ENCODE peak calls at places on chromosomes 4 and X, in ten cellular contexts. One of them, this sample, is unnamed.

GRCh38 chr4:15400911-15401671 is 26.7 kb upstream of the C1QTNF7 start:
- DNase-seq in sciatic nerve: peak
- DNase-seq in putamen: peak
- DNase-seq in stimulated activated CD4-positive, alpha-beta T cell treated with anti-CD3 and anti-CD28 coated beads, Interleukin-2, amount 100 ng/mL, for 24 hours: peak
- DNase-seq in NCI-H2171 treated with DMSO at 0.1 percent for 48 hours: no peak
- DNase-seq in NAMALWA: no peak
- DNase-seq in NCI-H1092: no peak
- DNase-seq in activated gamma-delta T cell treated with Interleukin-2 at 50 U/mL for 16 hours: peak
- DNase-seq in suprapubic skin: peak
- DNase-seq in hypothalamus: no peak
- DNase-seq in this sample: peak

GRCh38 chr4:5366421-5366820 is 315.1 kb downstream of the STK32B start:
- DNase-seq in NCI-H1092: no peak
- DNase-seq in putamen: no peak
- DNase-seq in suprapubic skin: no peak
- DNase-seq in hypothalamus: no peak
- DNase-seq in NCI-H2171 treated with DMSO at 0.1 percent for 48 hours: no peak
- DNase-seq in activated gamma-delta T cell treated with Interleukin-2 at 50 U/mL for 16 hours: no peak
- DNase-seq in sciatic nerve: no peak
- DNase-seq in NAMALWA: no peak
- DNase-seq in stimulated activated CD4-positive, alpha-beta T cell treated with anti-CD3 and anti-CD28 coated beads, Interleukin-2, amount 100 ng/mL, for 24 hours: no peak
- DNase-seq in this sample: no peak

GRCh38 chr4:169485791-169486742 is 126.3 kb downstream of the NEK1 start:
- DNase-seq in activated gamma-delta T cell treated with Interleukin-2 at 50 U/mL for 16 hours: no peak
- DNase-seq in NCI-H2171 treated with DMSO at 0.1 percent for 48 hours: peak
- DNase-seq in putamen: peak
- DNase-seq in NAMALWA: peak
- DNase-seq in stimulated activated CD4-positive, alpha-beta T cell treated with anti-CD3 and anti-CD28 coated beads, Interleukin-2, amount 100 ng/mL, for 24 hours: no peak
- DNase-seq in suprapubic skin: no peak
- DNase-seq in NCI-H1092: peak
- DNase-seq in hypothalamus: no peak
- DNase-seq in sciatic nerve: no peak
- DNase-seq in this sample: no peak

GRCh38 chr4:101125045-101125713 is 222.1 kb downstream of the PPP3CA start:
- DNase-seq in NCI-H2171 treated with DMSO at 0.1 percent for 48 hours: no peak
- DNase-seq in activated gamma-delta T cell treated with Interleukin-2 at 50 U/mL for 16 hours: no peak
- DNase-seq in stimulated activated CD4-positive, alpha-beta T cell treated with anti-CD3 and anti-CD28 coated beads, Interleukin-2, amount 100 ng/mL, for 24 hours: no peak
- DNase-seq in putamen: no peak
- DNase-seq in sciatic nerve: no peak
- DNase-seq in NAMALWA: no peak
- DNase-seq in suprapubic skin: no peak
- DNase-seq in hypothalamus: no peak
- DNase-seq in NCI-H1092: no peak
- DNase-seq in this sample: no peak

GRCh38 chrX:87621697-87622096 is 104.1 kb downstream of the KLHL4 start:
- DNase-seq in hypothalamus: no peak
- DNase-seq in putamen: no peak
- DNase-seq in suprapubic skin: no peak
- DNase-seq in stimulated activated CD4-positive, alpha-beta T cell treated with anti-CD3 and anti-CD28 coated beads, Interleukin-2, amount 100 ng/mL, for 24 hours: no peak
- DNase-seq in NCI-H1092: no peak
- DNase-seq in activated gamma-delta T cell treated with Interleukin-2 at 50 U/mL for 16 hours: no peak
- DNase-seq in NCI-H2171 treated with DMSO at 0.1 percent for 48 hours: no peak
- DNase-seq in NAMALWA: no peak
- DNase-seq in sciatic nerve: no peak
- DNase-seq in this sample: peak

GRCh38 chrX:24341795-24342194 is 18.6 kb upstream of the SUPT20HL1 start:
- DNase-seq in hypothalamus: no peak
- DNase-seq in NCI-H2171 treated with DMSO at 0.1 percent for 48 hours: no peak
- DNase-seq in NCI-H1092: no peak
- DNase-seq in stimulated activated CD4-positive, alpha-beta T cell treated with anti-CD3 and anti-CD28 coated beads, Interleukin-2, amount 100 ng/mL, for 24 hours: no peak
- DNase-seq in NAMALWA: no peak
- DNase-seq in putamen: no peak
- DNase-seq in activated gamma-delta T cell treated with Interleukin-2 at 50 U/mL for 16 hours: no peak
- DNase-seq in suprapubic skin: no peak
- DNase-seq in sciatic nerve: no peak
- DNase-seq in this sample: no peak

GRCh38 chr4:18934197-18934596 is 912.6 kb upstream of the LCORL start:
- DNase-seq in activated gamma-delta T cell treated with Interleukin-2 at 50 U/mL for 16 hours: no peak
- DNase-seq in NCI-H2171 treated with DMSO at 0.1 percent for 48 hours: no peak
- DNase-seq in stimulated activated CD4-positive, alpha-beta T cell treated with anti-CD3 and anti-CD28 coated beads, Interleukin-2, amount 100 ng/mL, for 24 hours: no peak
- DNase-seq in suprapubic skin: no peak
- DNase-seq in putamen: no peak
- DNase-seq in NAMALWA: peak
- DNase-seq in NCI-H1092: peak
- DNase-seq in sciatic nerve: no peak
- DNase-seq in hypothalamus: no peak
- DNase-seq in this sample: no peak

GRCh38 chr4:133969202-133969873 is 232.3 kb downstream of the PABPC4L start:
- DNase-seq in NAMALWA: peak
- DNase-seq in hypothalamus: no peak
- DNase-seq in stimulated activated CD4-positive, alpha-beta T cell treated with anti-CD3 and anti-CD28 coated beads, Interleukin-2, amount 100 ng/mL, for 24 hours: no peak
- DNase-seq in activated gamma-delta T cell treated with Interleukin-2 at 50 U/mL for 16 hours: no peak
- DNase-seq in suprapubic skin: no peak
- DNase-seq in putamen: no peak
- DNase-seq in sciatic nerve: no peak
- DNase-seq in NCI-H2171 treated with DMSO at 0.1 percent for 48 hours: peak
- DNase-seq in NCI-H1092: no peak
- DNase-seq in this sample: peak

GRCh38 chr4:2842667-2843022 is 999 bp upstream of the ADD1 start:
- DNase-seq in NCI-H1092: no peak
- DNase-seq in NCI-H2171 treated with DMSO at 0.1 percent for 48 hours: no peak
- DNase-seq in activated gamma-delta T cell treated with Interleukin-2 at 50 U/mL for 16 hours: no peak
- DNase-seq in stimulated activated CD4-positive, alpha-beta T cell treated with anti-CD3 and anti-CD28 coated beads, Interleukin-2, amount 100 ng/mL, for 24 hours: no peak
- DNase-seq in NAMALWA: no peak
- DNase-seq in sciatic nerve: no peak
- DNase-seq in hypothalamus: no peak
- DNase-seq in suprapubic skin: no peak
- DNase-seq in putamen: peak
- DNase-seq in this sample: no peak

GRCh38 chr4:77310931-77311330 is 153.9 kb downstream of the CCNG2 start:
- DNase-seq in hypothalamus: no peak
- DNase-seq in sciatic nerve: no peak
- DNase-seq in activated gamma-delta T cell treated with Interleukin-2 at 50 U/mL for 16 hours: no peak
- DNase-seq in putamen: no peak
- DNase-seq in NCI-H1092: no peak
- DNase-seq in stimulated activated CD4-positive, alpha-beta T cell treated with anti-CD3 and anti-CD28 coated beads, Interleukin-2, amount 100 ng/mL, for 24 hours: no peak
- DNase-seq in NCI-H2171 treated with DMSO at 0.1 percent for 48 hours: no peak
- DNase-seq in suprapubic skin: no peak
- DNase-seq in NAMALWA: no peak
- DNase-seq in this sample: no peak

GRCh38 chr4:157300678-157301077 is 80.2 kb downstream of the GRIA2 start:
- DNase-seq in NAMALWA: no peak
- DNase-seq in sciatic nerve: no peak
- DNase-seq in stimulated activated CD4-positive, alpha-beta T cell treated with anti-CD3 and anti-CD28 coated beads, Interleukin-2, amount 100 ng/mL, for 24 hours: no peak
- DNase-seq in suprapubic skin: no peak
- DNase-seq in hypothalamus: no peak
- DNase-seq in putamen: no peak
- DNase-seq in activated gamma-delta T cell treated with Interleukin-2 at 50 U/mL for 16 hours: no peak
- DNase-seq in NCI-H1092: no peak
- DNase-seq in NCI-H2171 treated with DMSO at 0.1 percent for 48 hours: peak
- DNase-seq in this sample: no peak

GRCh38 chr4:122453384-122454000 is 3.0 kb downstream of the IL2 start:
- DNase-seq in NCI-H1092: no peak
- DNase-seq in suprapubic skin: no peak
- DNase-seq in stimulated activated CD4-positive, alpha-beta T cell treated with anti-CD3 and anti-CD28 coated beads, Interleukin-2, amount 100 ng/mL, for 24 hours: no peak
- DNase-seq in putamen: no peak
- DNase-seq in sciatic nerve: no peak
- DNase-seq in NCI-H2171 treated with DMSO at 0.1 percent for 48 hours: no peak
- DNase-seq in hypothalamus: no peak
- DNase-seq in activated gamma-delta T cell treated with Interleukin-2 at 50 U/mL for 16 hours: no peak
- DNase-seq in NAMALWA: no peak
- DNase-seq in this sample: no peak

GRCh38 chr4:110869862-110870577 is 247.1 kb upstream of the PITX2 start:
- DNase-seq in suprapubic skin: no peak
- DNase-seq in sciatic nerve: no peak
- DNase-seq in NCI-H1092: no peak
- DNase-seq in NAMALWA: peak
- DNase-seq in NCI-H2171 treated with DMSO at 0.1 percent for 48 hours: no peak
- DNase-seq in hypothalamus: no peak
- DNase-seq in activated gamma-delta T cell treated with Interleukin-2 at 50 U/mL for 16 hours: no peak
- DNase-seq in stimulated activated CD4-positive, alpha-beta T cell treated with anti-CD3 and anti-CD28 coated beads, Interleukin-2, amount 100 ng/mL, for 24 hours: no peak
- DNase-seq in putamen: no peak
- DNase-seq in this sample: no peak

GRCh38 chr4:140004580-140005314 is 149.2 kb downstream of the MAML3 start:
- DNase-seq in putamen: peak
- DNase-seq in NCI-H2171 treated with DMSO at 0.1 percent for 48 hours: peak
- DNase-seq in sciatic nerve: peak
- DNase-seq in suprapubic skin: no peak
- DNase-seq in stimulated activated CD4-positive, alpha-beta T cell treated with anti-CD3 and anti-CD28 coated beads, Interleukin-2, amount 100 ng/mL, for 24 hours: no peak
- DNase-seq in hypothalamus: peak
- DNase-seq in NCI-H1092: peak
- DNase-seq in activated gamma-delta T cell treated with Interleukin-2 at 50 U/mL for 16 hours: no peak
- DNase-seq in NAMALWA: no peak
- DNase-seq in this sample: peak

GRCh38 chr4:1233641-1234277 is 15.2 kb downstream of the CTBP1 start:
- DNase-seq in suprapubic skin: no peak
- DNase-seq in NCI-H1092: no peak
- DNase-seq in putamen: no peak
- DNase-seq in NAMALWA: no peak
- DNase-seq in NCI-H2171 treated with DMSO at 0.1 percent for 48 hours: no peak
- DNase-seq in sciatic nerve: no peak
- DNase-seq in activated gamma-delta T cell treated with Interleukin-2 at 50 U/mL for 16 hours: no peak
- DNase-seq in stimulated activated CD4-positive, alpha-beta T cell treated with anti-CD3 and anti-CD28 coated beads, Interleukin-2, amount 100 ng/mL, for 24 hours: no peak
- DNase-seq in hypothalamus: no peak
- DNase-seq in this sample: no peak

GRCh38 chrX:74521961-74522833 is 92.2 kb downstream of the RLIM start:
- DNase-seq in activated gamma-delta T cell treated with Interleukin-2 at 50 U/mL for 16 hours: no peak
- DNase-seq in sciatic nerve: no peak
- DNase-seq in suprapubic skin: no peak
- DNase-seq in NCI-H1092: no peak
- DNase-seq in NCI-H2171 treated with DMSO at 0.1 percent for 48 hours: no peak
- DNase-seq in stimulated activated CD4-positive, alpha-beta T cell treated with anti-CD3 and anti-CD28 coated beads, Interleukin-2, amount 100 ng/mL, for 24 hours: no peak
- DNase-seq in putamen: no peak
- DNase-seq in hypothalamus: no peak
- DNase-seq in NAMALWA: no peak
- DNase-seq in this sample: no peak

GRCh38 chrX:85815203-85815751 is 232.1 kb downstream of the CHM start:
- DNase-seq in stimulated activated CD4-positive, alpha-beta T cell treated with anti-CD3 and anti-CD28 coated beads, Interleukin-2, amount 100 ng/mL, for 24 hours: no peak
- DNase-seq in NAMALWA: no peak
- DNase-seq in NCI-H2171 treated with DMSO at 0.1 percent for 48 hours: no peak
- DNase-seq in activated gamma-delta T cell treated with Interleukin-2 at 50 U/mL for 16 hours: no peak
- DNase-seq in putamen: no peak
- DNase-seq in suprapubic skin: no peak
- DNase-seq in NCI-H1092: no peak
- DNase-seq in sciatic nerve: no peak
- DNase-seq in hypothalamus: no peak
- DNase-seq in this sample: no peak

GRCh38 chrX:66046612-66047235 is 6.8 kb upstream of the VSIG4 start:
- DNase-seq in putamen: no peak
- DNase-seq in sciatic nerve: no peak
- DNase-seq in stimulated activated CD4-positive, alpha-beta T cell treated with anti-CD3 and anti-CD28 coated beads, Interleukin-2, amount 100 ng/mL, for 24 hours: peak
- DNase-seq in activated gamma-delta T cell treated with Interleukin-2 at 50 U/mL for 16 hours: no peak
- DNase-seq in NAMALWA: peak
- DNase-seq in NCI-H2171 treated with DMSO at 0.1 percent for 48 hours: no peak
- DNase-seq in suprapubic skin: no peak
- DNase-seq in NCI-H1092: no peak
- DNase-seq in hypothalamus: no peak
- DNase-seq in this sample: no peak

GRCh38 chr4:87266986-87267385 is 46.6 kb upstream of the KLHL8 start:
- DNase-seq in NAMALWA: no peak
- DNase-seq in activated gamma-delta T cell treated with Interleukin-2 at 50 U/mL for 16 hours: no peak
- DNase-seq in NCI-H2171 treated with DMSO at 0.1 percent for 48 hours: no peak
- DNase-seq in putamen: no peak
- DNase-seq in hypothalamus: no peak
- DNase-seq in sciatic nerve: no peak
- DNase-seq in suprapubic skin: no peak
- DNase-seq in NCI-H1092: no peak
- DNase-seq in stimulated activated CD4-positive, alpha-beta T cell treated with anti-CD3 and anti-CD28 coated beads, Interleukin-2, amount 100 ng/mL, for 24 hours: no peak
- DNase-seq in this sample: no peak

GRCh38 chr4:88791274-88791673 is 93.6 kb upstream of the NAP1L5 start:
- DNase-seq in putamen: no peak
- DNase-seq in NAMALWA: peak
- DNase-seq in NCI-H2171 treated with DMSO at 0.1 percent for 48 hours: no peak
- DNase-seq in sciatic nerve: no peak
- DNase-seq in activated gamma-delta T cell treated with Interleukin-2 at 50 U/mL for 16 hours: no peak
- DNase-seq in suprapubic skin: no peak
- DNase-seq in stimulated activated CD4-positive, alpha-beta T cell treated with anti-CD3 and anti-CD28 coated beads, Interleukin-2, amount 100 ng/mL, for 24 hours: no peak
- DNase-seq in NCI-H1092: no peak
- DNase-seq in hypothalamus: no peak
- DNase-seq in this sample: no peak

GRCh38 chrX:40094041-40094899 is 3.5 kb downstream of the BCOR start:
- DNase-seq in hypothalamus: peak
- DNase-seq in NCI-H2171 treated with DMSO at 0.1 percent for 48 hours: no peak
- DNase-seq in NAMALWA: no peak
- DNase-seq in suprapubic skin: no peak
- DNase-seq in NCI-H1092: no peak
- DNase-seq in sciatic nerve: peak
- DNase-seq in stimulated activated CD4-positive, alpha-beta T cell treated with anti-CD3 and anti-CD28 coated beads, Interleukin-2, amount 100 ng/mL, for 24 hours: peak
- DNase-seq in activated gamma-delta T cell treated with Interleukin-2 at 50 U/mL for 16 hours: no peak
- DNase-seq in putamen: peak
- DNase-seq in this sample: peak

GRCh38 chr4:123699823-123700822 is 303.5 kb downstream of the SPRY1 start:
- DNase-seq in sciatic nerve: no peak
- DNase-seq in NCI-H1092: no peak
- DNase-seq in putamen: peak
- DNase-seq in NCI-H2171 treated with DMSO at 0.1 percent for 48 hours: no peak
- DNase-seq in activated gamma-delta T cell treated with Interleukin-2 at 50 U/mL for 16 hours: no peak
- DNase-seq in NAMALWA: no peak
- DNase-seq in suprapubic skin: no peak
- DNase-seq in stimulated activated CD4-positive, alpha-beta T cell treated with anti-CD3 and anti-CD28 coated beads, Interleukin-2, amount 100 ng/mL, for 24 hours: no peak
- DNase-seq in hypothalamus: no peak
- DNase-seq in this sample: peak

GRCh38 chr4:71867598-71867997 is 83.7 kb upstream of the GC start:
- DNase-seq in suprapubic skin: no peak
- DNase-seq in stimulated activated CD4-positive, alpha-beta T cell treated with anti-CD3 and anti-CD28 coated beads, Interleukin-2, amount 100 ng/mL, for 24 hours: no peak
- DNase-seq in NAMALWA: no peak
- DNase-seq in activated gamma-delta T cell treated with Interleukin-2 at 50 U/mL for 16 hours: no peak
- DNase-seq in putamen: no peak
- DNase-seq in hypothalamus: no peak
- DNase-seq in NCI-H1092: no peak
- DNase-seq in sciatic nerve: no peak
- DNase-seq in NCI-H2171 treated with DMSO at 0.1 percent for 48 hours: no peak
- DNase-seq in this sample: no peak

GRCh38 chr4:108931926-108932325 is 169.1 kb upstream of the ETNPPL start:
- DNase-seq in NCI-H2171 treated with DMSO at 0.1 percent for 48 hours: no peak
- DNase-seq in sciatic nerve: no peak
- DNase-seq in stimulated activated CD4-positive, alpha-beta T cell treated with anti-CD3 and anti-CD28 coated beads, Interleukin-2, amount 100 ng/mL, for 24 hours: no peak
- DNase-seq in NAMALWA: no peak
- DNase-seq in NCI-H1092: no peak
- DNase-seq in activated gamma-delta T cell treated with Interleukin-2 at 50 U/mL for 16 hours: no peak
- DNase-seq in suprapubic skin: no peak
- DNase-seq in putamen: no peak
- DNase-seq in hypothalamus: no peak
- DNase-seq in this sample: no peak

GRCh38 chrX:101595739-101596419 is 21.9 kb downstream of the ARMCX6 start:
- DNase-seq in NCI-H1092: peak
- DNase-seq in NAMALWA: peak
- DNase-seq in suprapubic skin: no peak
- DNase-seq in NCI-H2171 treated with DMSO at 0.1 percent for 48 hours: peak
- DNase-seq in activated gamma-delta T cell treated with Interleukin-2 at 50 U/mL for 16 hours: peak
- DNase-seq in sciatic nerve: no peak
- DNase-seq in hypothalamus: no peak
- DNase-seq in stimulated activated CD4-positive, alpha-beta T cell treated with anti-CD3 and anti-CD28 coated beads, Interleukin-2, amount 100 ng/mL, for 24 hours: no peak
- DNase-seq in putamen: peak
- DNase-seq in this sample: peak

GRCh38 chr4:89438102-89438831 is 130.7 kb upstream of the GPRIN3 start:
- DNase-seq in sciatic nerve: peak
- DNase-seq in NCI-H2171 treated with DMSO at 0.1 percent for 48 hours: peak
- DNase-seq in NCI-H1092: no peak
- DNase-seq in hypothalamus: no peak
- DNase-seq in NAMALWA: peak
- DNase-seq in putamen: no peak
- DNase-seq in activated gamma-delta T cell treated with Interleukin-2 at 50 U/mL for 16 hours: peak
- DNase-seq in stimulated activated CD4-positive, alpha-beta T cell treated with anti-CD3 and anti-CD28 coated beads, Interleukin-2, amount 100 ng/mL, for 24 hours: peak
- DNase-seq in suprapubic skin: no peak
- DNase-seq in this sample: no peak

GRCh38 chrX:97704881-97705280 is 821.2 kb downstream of the RPA4 start:
- DNase-seq in sciatic nerve: no peak
- DNase-seq in NCI-H1092: no peak
- DNase-seq in suprapubic skin: no peak
- DNase-seq in NCI-H2171 treated with DMSO at 0.1 percent for 48 hours: no peak
- DNase-seq in activated gamma-delta T cell treated with Interleukin-2 at 50 U/mL for 16 hours: no peak
- DNase-seq in stimulated activated CD4-positive, alpha-beta T cell treated with anti-CD3 and anti-CD28 coated beads, Interleukin-2, amount 100 ng/mL, for 24 hours: no peak
- DNase-seq in NAMALWA: no peak
- DNase-seq in hypothalamus: no peak
- DNase-seq in putamen: no peak
- DNase-seq in this sample: no peak

GRCh38 chrX:52420824-52421443 is 52.1 kb downstream of the XAGE2 start:
- DNase-seq in sciatic nerve: no peak
- DNase-seq in hypothalamus: no peak
- DNase-seq in stimulated activated CD4-positive, alpha-beta T cell treated with anti-CD3 and anti-CD28 coated beads, Interleukin-2, amount 100 ng/mL, for 24 hours: no peak
- DNase-seq in putamen: no peak
- DNase-seq in NCI-H1092: no peak
- DNase-seq in NAMALWA: no peak
- DNase-seq in NCI-H2171 treated with DMSO at 0.1 percent for 48 hours: no peak
- DNase-seq in suprapubic skin: no peak
- DNase-seq in activated gamma-delta T cell treated with Interleukin-2 at 50 U/mL for 16 hours: no peak
- DNase-seq in this sample: no peak